ENCODE peak calls at places on chromosomes 7 and 10, in four cellular contexts. One of them, this sample, is unnamed.

GRCh38 chr7:77575187-77575586 is 38.1 kb downstream of the PTPN12 start:
- DNase-seq in neuronal stem cell: no peak
- DNase-seq in IMR-90: no peak
- DNase-seq in H9: no peak
- DNase-seq in this sample: no peak

GRCh38 chr7:19091871-19092270 is 25.6 kb downstream of the TWIST1 start:
- DNase-seq in H9: no peak
- DNase-seq in IMR-90: no peak
- DNase-seq in neuronal stem cell: no peak
- DNase-seq in this sample: no peak

GRCh38 chr7:83021032-83021431 is 141.7 kb downstream of the PCLO start:
- DNase-seq in H9: no peak
- DNase-seq in neuronal stem cell: no peak
- DNase-seq in IMR-90: no peak
- DNase-seq in this sample: no peak

GRCh38 chr7:50662059-50662689 is 97.0 kb upstream of the DDC start:
- DNase-seq in IMR-90: no peak
- DNase-seq in neuronal stem cell: no peak
- DNase-seq in H9: no peak
- DNase-seq in this sample: no peak

GRCh38 chr10:106571216-106571954 is 593.1 kb downstream of the SORCS1 start:
- DNase-seq in neuronal stem cell: peak
- DNase-seq in IMR-90: peak
- DNase-seq in H9: no peak
- DNase-seq in this sample: peak

GRCh38 chr10:13356392-13356791 is 8.3 kb upstream of the SEPHS1 start:
- DNase-seq in neuronal stem cell: no peak
- DNase-seq in IMR-90: no peak
- DNase-seq in H9: no peak
- DNase-seq in this sample: no peak

GRCh38 chr10:14405076-14406065 is 74.6 kb upstream of the FRMD4A start:
- DNase-seq in H9: no peak
- DNase-seq in IMR-90: peak
- DNase-seq in neuronal stem cell: no peak
- DNase-seq in this sample: no peak

GRCh38 chr10:98047009-98047741 is 16.8 kb upstream of the CRTAC1 start:
- DNase-seq in neuronal stem cell: no peak
- DNase-seq in IMR-90: no peak
- DNase-seq in H9: no peak
- DNase-seq in this sample: no peak

DNA sequence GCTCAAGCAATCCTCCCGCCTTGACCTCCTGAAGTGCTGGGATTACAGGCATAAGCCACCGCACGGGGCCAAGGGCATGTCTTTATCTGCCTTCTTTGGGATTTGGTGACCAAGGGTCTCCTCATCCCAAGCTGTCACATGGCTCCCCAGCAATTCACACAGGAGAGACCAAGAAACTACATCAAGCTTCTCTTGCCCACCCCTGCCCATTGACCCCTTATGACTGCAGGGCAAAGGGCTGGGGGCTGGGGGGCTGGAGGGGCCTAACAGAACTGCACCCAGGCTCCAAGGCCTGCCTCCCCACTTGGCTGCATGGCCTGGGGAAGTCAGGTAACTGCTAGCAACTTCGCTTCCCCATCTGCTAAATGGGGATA is 137.1 kb downstream of the SH3PXD2A start:
- DNase-seq in neuronal stem cell: no peak
- DNase-seq in IMR-90: no peak
- DNase-seq in H9: no peak
- DNase-seq in this sample: no peak
- H2AK5ac ChIP-seq in neuronal stem cell: no peak
- H2AK5ac ChIP-seq in IMR-90: no peak
- H2AK5ac ChIP-seq in H9: no peak
- H2AK5ac ChIP-seq in this sample: no peak

DNA sequence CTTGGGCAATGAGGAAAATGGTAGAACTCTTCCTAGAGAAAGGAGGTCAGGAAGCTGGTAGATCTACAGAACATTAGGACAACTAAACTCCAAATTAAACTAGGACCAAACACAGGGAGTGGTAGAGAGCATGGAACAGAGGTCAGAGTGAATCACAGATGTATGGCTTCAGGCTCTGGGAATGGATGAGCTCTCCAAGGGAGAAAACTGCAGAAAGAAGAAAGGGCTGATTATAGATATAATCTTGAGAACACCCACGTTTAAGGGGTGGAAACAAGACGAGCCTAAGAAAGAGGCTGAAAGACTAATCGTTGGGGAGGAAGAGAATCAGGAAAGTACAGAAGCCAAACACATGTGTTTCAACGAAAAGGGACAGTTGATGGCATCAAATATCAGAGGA is 41.5 kb downstream of the NUDCD3 start:
- DNase-seq in neuronal stem cell: no peak
- DNase-seq in H9: no peak
- DNase-seq in IMR-90: peak
- DNase-seq in this sample: no peak
- H2AK5ac ChIP-seq in neuronal stem cell: no peak
- H2AK5ac ChIP-seq in H9: no peak
- H2AK5ac ChIP-seq in IMR-90: peak
- H2AK5ac ChIP-seq in this sample: no peak

DNA sequence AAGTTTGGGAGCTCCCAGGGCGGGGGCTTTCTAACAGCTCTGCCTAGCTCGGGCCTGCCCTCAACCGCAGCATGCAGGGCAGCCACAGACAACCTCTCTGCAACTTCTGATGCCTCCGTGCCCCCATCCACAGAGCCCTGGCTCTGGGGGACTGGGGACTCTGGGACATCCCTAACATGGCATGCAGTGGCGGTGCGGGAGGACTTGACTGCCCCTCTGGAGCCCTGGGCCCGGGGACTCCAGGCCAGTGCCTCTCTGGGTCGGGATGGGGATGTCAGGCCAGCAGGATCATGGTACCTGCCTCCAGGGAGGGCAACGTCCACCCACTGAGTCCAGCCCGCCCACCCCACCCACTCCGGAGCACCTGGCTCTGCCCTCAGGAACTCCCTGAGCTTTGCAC is 520 bp upstream of the AQP1 start:
- DNase-seq in H9: no peak
- DNase-seq in neuronal stem cell: no peak
- DNase-seq in IMR-90: no peak
- DNase-seq in this sample: no peak
- H2AK5ac ChIP-seq in H9: no peak
- H2AK5ac ChIP-seq in neuronal stem cell: peak
- H2AK5ac ChIP-seq in IMR-90: no peak
- H2AK5ac ChIP-seq in this sample: no peak

GRCh38 chr7:33152087-33152486 is 22.7 kb downstream of the BBS9 start:
- DNase-seq in neuronal stem cell: no peak
- DNase-seq in IMR-90: no peak
- DNase-seq in H9: no peak
- DNase-seq in this sample: no peak
- H2AK5ac ChIP-seq in neuronal stem cell: no peak
- H2AK5ac ChIP-seq in IMR-90: no peak
- H2AK5ac ChIP-seq in H9: no peak
- H2AK5ac ChIP-seq in this sample: no peak

GRCh38 chr10:62186999-62187695 is 81.5 kb downstream of the RTKN2 start:
- DNase-seq in neuronal stem cell: no peak
- DNase-seq in H9: no peak
- DNase-seq in IMR-90: no peak
- DNase-seq in this sample: no peak
- H2AK5ac ChIP-seq in neuronal stem cell: no peak
- H2AK5ac ChIP-seq in H9: no peak
- H2AK5ac ChIP-seq in IMR-90: no peak
- H2AK5ac ChIP-seq in this sample: no peak